ENCODE peak calls at places on chromosomes 13 and 19, in five cellular contexts. C is psoas muscle; V is breast epithelium; J is CD8-positive, alpha-beta memory T cell; T is thyroid gland. G is an unnamed sample. For H3K9me3, the result is how much of the 10 kb centered on the place peaks cover.

GRCh38 chr19:18098891-18099622 is 1.5 kb downstream of the MAST3 start:
- DNase-seq in C (no peak), V (no peak), J (peak), T (peak), G (peak)

GRCh38 chr19:12733369-12733896 is 1.1 kb downstream of the TRIR start:
- DNase-seq in C (no peak), V (no peak), J (peak), T (no peak), G (peak)

GRCh38 chr13:20424559-20424852 is 101.2 kb downstream of the CRYL1 start:
- DNase-seq in C (no peak), V (no peak), J (no peak), T (no peak), G (no peak)

GRCh38 chr19:534088-534487 is 2.5 kb downstream of the CDC34 start:
- DNase-seq in C (no peak), V (no peak), J (no peak), T (no peak), G (no peak)

GRCh38 chr19:45507864-45508680 is 793 bp downstream of the VASP start:
- DNase-seq in C (peak), V (no peak), J (peak), T (peak), G (peak)

GRCh38 chr13:73036566-73036965 is 22.2 kb upstream of the KLF5 start:
- DNase-seq in C (no peak), V (no peak), J (no peak), T (no peak), G (no peak)

GRCh38 chr19:22945560-22945959 is 57.4 kb downstream of the ZNF728 start:
- DNase-seq in C (no peak), V (no peak), J (no peak), T (no peak), G (no peak)

GRCh38 chr19:41925208-41926003 is 2.8 kb downstream of the ERFL start:
- DNase-seq in C (no peak), V (no peak), J (no peak), T (no peak), G (no peak)

GRCh38 chr13:41837668-41838067 is 123.2 kb downstream of the VWA8 start:
- DNase-seq in C (no peak), V (no peak), J (no peak), T (no peak), G (no peak)

GRCh38 chr13:112391747-112392146 is 15.6 kb downstream of the SPACA7 start:
- DNase-seq in C (no peak), V (no peak), J (no peak), T (no peak), G (no peak)

GRCh38 chr19:30669329-30670010 is 297.3 kb downstream of the ZNF536 start:
- DNase-seq in C (peak), V (peak), J (no peak), T (peak), G (no peak)

GRCh38 chr13:113078895-113079720 is 26.5 kb upstream of the F7 start:
- DNase-seq in C (peak), V (no peak), J (no peak), T (no peak), G (no peak)

GRCh38 chr19:4115818-4116385 is 8.0 kb downstream of the MAP2K2 start:
- DNase-seq in C (no peak), V (no peak), J (no peak), T (no peak), G (no peak)

GRCh38 chr13:79282508-79282907 is 123.5 kb downstream of the RBM26 start:
- DNase-seq in C (no peak), V (no peak), J (no peak), T (no peak), G (no peak)

GRCh38 chr13:90867336-90867683 is 480.2 kb upstream of the MIR17HG start:
- DNase-seq in C (peak), V (peak), J (no peak), T (peak), G (no peak)

GRCh38 chr13:113460599-113460998 is 7.3 kb upstream of the ADPRHL1 start:
- DNase-seq in C (no peak), V (no peak), J (no peak), T (no peak), G (no peak)

GRCh38 chr19:55778331-55778730 is 9.4 kb downstream of the RFPL4AL1 start:
- DNase-seq in C (no peak), V (no peak), J (no peak), T (no peak), G (no peak)

GRCh38 chr19:55777528-55777927 is 8.6 kb downstream of the RFPL4AL1 start:
- DNase-seq in C (no peak), V (no peak), J (no peak), T (no peak), G (no peak)

GRCh38 chr19:55781112-55781511 is 12.2 kb downstream of the RFPL4AL1 start:
- DNase-seq in C (no peak), V (no peak), J (no peak), T (no peak), G (no peak)
- H3K9me3 ChIP-seq in C (under half), V (under half), J (under half), T (under half), G (under half)

GRCh38 chr13:44507639-44508038 is 68.5 kb downstream of the TSC22D1 start:
- DNase-seq in C (no peak), V (no peak), J (no peak), T (no peak), G (no peak)
- H3K9me3 ChIP-seq in C (under half), V (under half), J (under half), T (under half), G (under half)

GRCh38 chr19:58217069-58217481 is 11.6 kb upstream of the ZNF544 start:
- DNase-seq in C (no peak), V (no peak), J (no peak), T (no peak), G (no peak)
- H3K9me3 ChIP-seq in C (half or more), V (half or more), J (half or more), T (under half), G (under half)

GRCh38 chr13:51091839-51092238 is 19.2 kb downstream of the C13orf42 start:
- DNase-seq in C (no peak), V (no peak), J (no peak), T (no peak), G (no peak)
- H3K9me3 ChIP-seq in C (under half), V (under half), J (under half), T (under half), G (under half)

DNA sequence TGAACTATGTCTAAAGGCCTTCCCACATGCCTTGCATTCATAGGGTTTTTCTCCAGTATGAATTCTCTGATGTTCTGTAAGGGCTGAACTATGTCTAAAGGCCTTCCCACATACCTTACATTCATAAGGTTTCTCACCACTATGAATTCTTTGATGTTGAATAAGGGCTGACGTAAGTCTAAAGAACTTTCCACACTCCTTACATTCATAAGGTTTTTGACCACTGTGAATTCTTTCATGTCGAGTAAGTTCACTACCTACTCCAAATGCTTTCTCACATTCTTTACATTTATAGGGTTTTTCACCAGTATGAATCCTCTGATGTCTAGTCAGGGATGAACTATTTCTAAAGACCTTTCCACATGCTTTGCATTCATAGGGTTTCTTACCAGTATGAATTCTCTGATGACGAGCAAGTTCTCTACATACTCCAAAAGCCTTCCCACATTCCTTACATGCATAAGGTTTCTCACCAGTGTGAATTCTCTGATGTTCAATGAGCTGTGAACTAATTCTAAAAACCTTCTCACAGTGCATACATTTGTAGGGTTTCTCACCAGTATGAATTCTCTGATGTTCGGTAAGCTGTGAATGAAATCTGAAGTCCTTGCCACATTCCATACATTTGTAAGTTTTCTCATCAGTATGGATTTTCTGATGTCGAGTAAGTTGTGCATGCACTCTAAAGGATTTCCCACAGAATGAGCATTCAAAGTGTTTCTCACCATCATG is 19.1 kb upstream of the ZNF260 start:
- DNase-seq in C (no peak), V (no peak), J (no peak), T (no peak), G (no peak)
- H3K9me3 ChIP-seq in C (half or more), V (half or more), J (half or more), T (under half), G (half or more)

DNA sequence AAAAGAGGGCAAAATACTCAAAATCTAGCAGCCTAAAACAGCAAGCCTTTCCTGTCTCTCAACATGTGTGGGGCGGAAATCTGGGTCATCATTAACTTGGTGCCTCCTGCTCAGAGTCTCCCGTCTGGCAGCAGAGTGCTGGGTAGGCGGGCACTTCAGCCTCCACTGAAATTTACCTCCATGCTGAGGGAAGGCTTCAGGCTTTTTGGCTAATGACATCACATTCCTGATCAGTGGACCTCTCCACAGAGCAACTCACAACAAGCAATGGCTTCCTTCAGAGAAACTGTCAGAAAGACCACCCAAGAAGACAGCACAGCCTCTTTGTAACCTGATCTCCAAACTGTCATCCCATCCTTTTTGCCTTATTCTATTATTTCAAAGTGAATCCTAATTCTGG is 1109.0 kb downstream of the UQCRFS1 start:
- DNase-seq in C (no peak), V (no peak), J (no peak), T (no peak), G (no peak)
- H3K9me3 ChIP-seq in C (under half), V (under half), J (under half), T (under half), G (under half)

DNA sequence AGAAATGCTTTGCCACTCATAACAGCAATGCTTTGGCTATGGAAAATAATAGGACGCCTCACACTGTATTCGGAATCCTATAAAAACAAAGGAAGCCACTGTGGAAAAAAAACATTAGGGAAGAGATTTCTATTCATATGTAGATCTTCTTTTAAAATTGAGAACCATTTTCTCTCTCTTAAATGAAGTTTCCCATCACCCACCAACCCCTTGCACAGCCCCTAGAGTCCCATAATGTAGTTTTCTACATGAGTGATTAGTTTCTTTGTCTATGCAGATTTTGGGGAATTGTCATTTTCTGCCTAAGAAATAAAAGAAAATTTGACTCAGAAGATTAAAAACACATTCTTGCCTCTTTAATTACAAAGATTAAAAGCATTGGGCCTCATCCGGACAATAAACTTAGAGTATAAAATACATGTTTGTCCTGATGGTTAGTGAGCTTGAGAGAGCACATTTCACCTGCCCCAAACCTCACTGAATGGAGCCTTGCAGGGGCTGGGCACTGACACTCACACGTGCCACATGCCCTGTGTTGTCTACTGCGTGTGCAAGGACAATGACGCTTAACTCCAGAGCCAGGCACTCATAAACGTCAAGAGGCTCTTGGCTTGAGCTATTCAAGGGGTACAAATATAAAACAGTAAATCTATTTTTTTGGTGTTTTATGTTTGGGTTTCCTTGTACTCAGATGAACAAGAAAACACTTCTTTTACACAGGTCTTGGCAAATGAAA is 40.0 kb upstream of the KL start:
- DNase-seq in C (no peak), V (no peak), J (no peak), T (no peak), G (no peak)
- H3K9me3 ChIP-seq in C (under half), V (under half), J (under half), T (under half), G (under half)

GRCh38 chr19:57615346-57615745 is 1.3 kb downstream of the ZNF134 start:
- DNase-seq in C (no peak), V (no peak), J (no peak), T (no peak), G (no peak)
- H3K9me3 ChIP-seq in C (half or more), V (half or more), J (half or more), T (under half), G (half or more)

GRCh38 chr19:58262922-58263296 is 15.8 kb upstream of the ZNF8 start:
- DNase-seq in C (no peak), V (no peak), J (no peak), T (no peak), G (no peak)
- H3K9me3 ChIP-seq in C (half or more), V (half or more), J (half or more), T (under half), G (half or more)